ENCODE peak calls at places on chromosomes 2 and 18, in five cellular contexts. R is MM.1S, U is epithelial cell of prostate, O is HCT116, E is aorta. Y is an unnamed sample.

GRCh38 chr2:99977947-99978346 is 164.4 kb downstream of the AFF3 start:
- DNase-seq in E (no peak), R (no peak), O (no peak), U (no peak), Y (no peak)

GRCh38 chr18:79133724-79134123 is 64.5 kb downstream of the ATP9B start:
- DNase-seq in O (no peak), U (no peak), R (no peak), E (no peak), Y (no peak)

GRCh38 chr2:3193423-3194330 is 183.9 kb downstream of the EIPR1 start:
- DNase-seq in U (no peak), E (peak), O (no peak), R (no peak), Y (no peak)

GRCh38 chr2:24007693-24008092 is 2.2 kb upstream of the MFSD2B start:
- DNase-seq in U (no peak), R (no peak), E (no peak), O (no peak), Y (no peak)

GRCh38 chr2:188399159-188399558 is 107.5 kb downstream of the GULP1 start:
- DNase-seq in R (no peak), E (no peak), O (no peak), U (no peak), Y (no peak)

GRCh38 chr2:120469486-120469885 is 123.5 kb downstream of the INHBB start:
- DNase-seq in E (peak), O (no peak), R (no peak), U (no peak), Y (no peak)

GRCh38 chr18:51028201-51028805 is 1.7 kb upstream of the SMAD4 start:
- DNase-seq in O (peak), R (no peak), U (no peak), E (no peak), Y (no peak)

GRCh38 chr2:221589696-221590095 is 17.6 kb upstream of the EPHA4 start:
- DNase-seq in E (no peak), U (no peak), O (no peak), R (no peak), Y (no peak)

GRCh38 chr2:7674606-7675005 is 757.4 kb downstream of the RNF144A start:
- DNase-seq in O (no peak), U (no peak), R (no peak), E (no peak), Y (no peak)

GRCh38 chr2:88574445-88574844 is 52.8 kb downstream of the EIF2AK3 start:
- DNase-seq in O (no peak), E (no peak), U (no peak), R (no peak), Y (no peak)

GRCh38 chr2:74715880-74716279 is 61.8 kb downstream of the SEMA4F start:
- DNase-seq in O (no peak), E (no peak), R (no peak), U (no peak), Y (no peak)

GRCh38 chr2:48779019-48779418 is 23.5 kb upstream of the LHCGR start:
- DNase-seq in U (no peak), E (no peak), R (no peak), O (no peak), Y (no peak)

GRCh38 chr2:191158179-191158578 is 7.4 kb upstream of the STAT4 start:
- DNase-seq in E (no peak), R (no peak), O (no peak), U (no peak), Y (no peak)

GRCh38 chr2:232473467-232473890 is 14.2 kb downstream of the ECEL1 start:
- DNase-seq in U (no peak), O (no peak), R (no peak), E (no peak), Y (no peak)

GRCh38 chr18:28716321-28716720 is 539.4 kb upstream of the CDH2 start:
- DNase-seq in R (no peak), E (no peak), O (no peak), U (no peak), Y (no peak)

GRCh38 chr2:75476778-75477177 is 84.0 kb downstream of the EVA1A start:
- DNase-seq in U (no peak), E (no peak), R (no peak), O (no peak), Y (no peak)

GRCh38 chr2:121735520-121736074 is 1.1 kb downstream of the NIFK start:
- DNase-seq in U (no peak), O (no peak), E (no peak), R (peak), Y (peak)

GRCh38 chr2:29614295-29614830 is 307.0 kb downstream of the ALK start:
- DNase-seq in E (no peak), O (no peak), R (no peak), U (no peak), Y (no peak)

GRCh38 chr2:9780368-9781130 is 62.7 kb upstream of the TAF1B start:
- DNase-seq in U (no peak), R (peak), E (peak), O (no peak), Y (peak)

GRCh38 chr18:3367491-3368091 is 82.4 kb upstream of the TGIF1 start:
- DNase-seq in O (no peak), R (no peak), U (no peak), E (no peak), Y (no peak)

GRCh38 chr2:175036582-175037018 is 31.4 kb upstream of the CHN1 start:
- DNase-seq in O (peak), E (no peak), R (peak), U (no peak), Y (no peak)

GRCh38 chr18:36547544-36547943 is 250.0 kb downstream of the FHOD3 start:
- DNase-seq in O (no peak), E (no peak), R (no peak), U (no peak), Y (no peak)

GRCh38 chr18:55038162-55038561 is 78.9 kb upstream of the CCDC68 start:
- DNase-seq in O (no peak), R (no peak), U (no peak), E (no peak), Y (no peak)

GRCh38 chr2:64941751-64942150 is 47.4 kb upstream of the SLC1A4 start:
- DNase-seq in R (no peak), O (no peak), E (no peak), U (no peak), Y (no peak)

GRCh38 chr18:75358928-75359327 is 68.6 kb downstream of the SMIM21 start:
- DNase-seq in R (no peak), O (no peak), U (no peak), E (no peak), Y (no peak)

GRCh38 chr18:25341861-25342260 is 10.1 kb downstream of the ZNF521 start:
- DNase-seq in O (no peak), R (no peak), E (no peak), U (no peak), Y (no peak)

GRCh38 chr18:27861539-27861938 is 315.4 kb downstream of the CDH2 start:
- DNase-seq in E (no peak), O (no peak), R (no peak), U (no peak), Y (no peak)

GRCh38 chr2:9228781-9229469 is 22.3 kb downstream of the ASAP2 start:
- DNase-seq in E (no peak), O (no peak), U (no peak), R (no peak), Y (no peak)

GRCh38 chr2:181262782-181263181 is 194.4 kb upstream of the ITGA4 start:
- DNase-seq in U (no peak), E (no peak), R (no peak), O (no peak), Y (no peak)

GRCh38 chr18:32372381-32373061 is 98.2 kb downstream of the GAREM1 start:
- DNase-seq in R (no peak), U (peak), O (peak), E (no peak), Y (no peak)

DNA sequence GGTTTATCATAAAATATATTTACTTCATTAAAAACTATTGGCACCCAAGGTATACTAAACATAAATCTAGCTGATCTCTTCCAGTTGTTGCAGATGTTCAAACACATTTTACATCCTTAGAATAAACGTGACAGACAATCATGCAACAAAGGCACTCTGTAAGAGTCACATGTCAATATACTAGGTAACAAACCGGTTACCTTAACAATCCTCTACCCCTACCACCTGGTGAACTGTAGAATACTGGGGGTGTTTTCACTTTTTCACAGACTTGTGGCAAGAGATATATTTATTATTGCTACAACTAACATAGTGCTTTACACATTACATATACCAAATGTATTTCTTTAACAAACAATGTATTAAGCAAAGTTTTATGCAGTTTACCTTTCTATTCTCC is 15.8 kb downstream of the STK17B start:
- DNase-seq in E (no peak), U (no peak), R (no peak), O (no peak), Y (no peak)
- H3K27ac ChIP-seq in E (no peak), U (no peak), R (no peak), O (no peak), Y (peak)

GRCh38 chr2:63676135-63676534 is 87.4 kb downstream of the MDH1 start:
- DNase-seq in U (no peak), R (no peak), E (no peak), O (no peak), Y (no peak)
- H3K27ac ChIP-seq in U (no peak), R (no peak), E (no peak), O (no peak), Y (no peak)

GRCh38 chr2:223954401-223954800 is 2.9 kb upstream of the MRPL44 start:
- DNase-seq in E (no peak), O (no peak), R (no peak), U (peak), Y (no peak)
- H3K27ac ChIP-seq in E (no peak), O (no peak), R (no peak), U (no peak), Y (no peak)

GRCh38 chr2:39919511-39920317 is 140.7 kb upstream of the THUMPD2 start:
- DNase-seq in R (no peak), O (no peak), U (no peak), E (no peak), Y (no peak)

GRCh38 chr2:39914949-39915348 is 135.9 kb upstream of the THUMPD2 start:
- DNase-seq in O (no peak), U (no peak), E (no peak), R (no peak), Y (no peak)

GRCh38 chr2:39918886-39919285 is 139.8 kb upstream of the THUMPD2 start:
- DNase-seq in U (no peak), E (no peak), O (no peak), R (no peak), Y (no peak)

GRCh38 chr2:39913648-39914456 is 134.8 kb upstream of the THUMPD2 start:
- DNase-seq in O (peak), E (no peak), R (peak), U (no peak), Y (no peak)
- H3K27ac ChIP-seq in O (no peak), E (no peak), R (no peak), U (no peak), Y (no peak)

DNA sequence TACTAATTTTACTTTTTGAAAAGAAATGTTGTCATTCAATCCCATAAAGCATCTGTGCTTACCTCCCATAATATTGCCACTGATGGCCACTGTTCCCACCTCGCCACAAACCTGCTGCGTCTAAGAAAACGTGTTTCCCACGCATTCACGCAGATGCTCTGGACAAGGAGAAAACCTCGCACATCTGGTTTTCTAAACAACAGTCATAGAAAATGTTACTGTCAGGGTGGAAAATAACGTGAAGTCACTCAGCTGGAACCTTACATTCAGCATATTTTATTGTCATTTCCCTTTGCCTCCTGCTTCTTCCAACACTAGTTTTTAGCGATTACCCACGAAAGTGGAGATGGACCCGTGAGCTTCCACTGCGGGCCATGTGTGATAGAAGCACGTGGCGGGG is 94.2 kb downstream of the MTCL1 start:
- DNase-seq in R (no peak), E (no peak), O (no peak), U (no peak), Y (no peak)
- H3K27ac ChIP-seq in R (no peak), E (peak), O (peak), U (no peak), Y (no peak)

GRCh38 chr2:217926801-217927200 is 76.0 kb downstream of the TNS1 start:
- DNase-seq in R (no peak), E (peak), O (no peak), U (no peak), Y (no peak)
- H3K27ac ChIP-seq in R (no peak), E (peak), O (no peak), U (no peak), Y (no peak)